ENCODE peak calls at places on chromosomes 13 and 19, in five cellular contexts. W is K562, F is SK-N-SH, B is GM12878, N is HepG2. D is an unnamed sample. For H3K36me3, the result is how much of the 10 kb centered on the place peaks cover.

GRCh38 chr19:31562916-31563626 is 213.8 kb upstream of the TSHZ3 start:
- DNase-seq in W (no peak), F (no peak), B (no peak), N (no peak), D (no peak)

GRCh38 chr19:37932985-37933953 is 26.3 kb downstream of the SIPA1L3 start:
- DNase-seq in W (no peak), F (peak), B (no peak), N (peak), D (no peak)

GRCh38 chr13:111338841-111339240 is 18.4 kb downstream of the TEX29 start:
- DNase-seq in W (no peak), F (no peak), B (no peak), N (no peak), D (no peak)

GRCh38 chr19:20660473-20660872 is 898 bp downstream of the ZNF626 start:
- DNase-seq in W (peak), F (peak), B (no peak), N (no peak), D (no peak)

GRCh38 chr13:30744056-30744684 is 8.8 kb downstream of the ALOX5AP start:
- DNase-seq in W (peak), F (no peak), B (peak), N (peak), D (peak)

GRCh38 chr19:989381-990081 is 5.4 kb downstream of the WDR18 start:
- DNase-seq in W (no peak), F (no peak), B (no peak), N (no peak), D (no peak)

GRCh38 chr19:2986951-2987491 is 9.7 kb downstream of the TLE6 start:
- DNase-seq in W (no peak), F (peak), B (no peak), N (no peak), D (no peak)

GRCh38 chr19:13215572-13216380 is 65.6 kb downstream of the IER2 start:
- DNase-seq in W (no peak), F (no peak), B (peak), N (peak), D (no peak)

GRCh38 chr19:48569814-48570213 is 17.8 kb downstream of the SULT2B1 start:
- DNase-seq in W (no peak), F (no peak), B (no peak), N (no peak), D (no peak)

GRCh38 chr13:50426932-50427331 is 411.7 kb downstream of the KCNRG start:
- DNase-seq in W (no peak), F (no peak), B (no peak), N (no peak), D (no peak)

GRCh38 chr13:50424993-50425392 is 409.7 kb downstream of the KCNRG start:
- DNase-seq in W (no peak), F (no peak), B (no peak), N (no peak), D (no peak)

GRCh38 chr13:50422181-50423148 is 407.2 kb downstream of the KCNRG start:
- DNase-seq in W (peak), F (no peak), B (no peak), N (no peak), D (no peak)

GRCh38 chr13:50428183-50428877 is 413.1 kb downstream of the KCNRG start:
- DNase-seq in W (no peak), F (no peak), B (no peak), N (no peak), D (no peak)

DNA sequence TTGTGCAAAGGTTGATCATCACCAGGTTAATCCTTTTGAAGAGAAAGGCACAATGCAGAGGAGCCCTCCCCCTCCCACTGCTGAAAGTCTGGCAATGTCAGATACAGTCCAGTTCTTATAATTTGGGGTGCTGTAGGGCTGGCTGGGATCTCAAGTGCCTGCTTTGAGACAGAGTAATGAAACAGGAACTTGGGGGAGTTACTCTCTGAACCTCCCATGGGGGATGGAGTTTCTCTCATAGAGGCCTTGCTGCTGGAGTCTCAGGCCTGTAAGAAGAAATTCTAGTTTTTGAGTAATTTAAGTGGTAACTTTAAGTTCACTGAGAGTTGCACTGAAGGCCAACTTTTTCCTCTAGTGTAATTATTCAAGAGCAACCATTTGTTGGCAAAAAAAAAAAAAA is 410.5 kb downstream of the KCNRG start:
- DNase-seq in W (peak), F (no peak), B (no peak), N (no peak), D (no peak)
- TF ChIP-seq REST in W (no peak), F (no peak), B (no peak), N (no peak), D (no peak)

GRCh38 chr13:99295488-99296252 is 11.5 kb downstream of the GPR183 start:
- DNase-seq in W (no peak), F (no peak), B (no peak), N (no peak), D (no peak)

GRCh38 chr13:99296270-99296865 is 10.8 kb downstream of the GPR183 start:
- DNase-seq in W (no peak), F (no peak), B (no peak), N (no peak), D (no peak)

GRCh38 chr13:99299545-99300341 is 7.5 kb downstream of the GPR183 start:
- DNase-seq in W (no peak), F (no peak), B (no peak), N (no peak), D (no peak)

GRCh38 chr13:99297330-99297729 is 9.9 kb downstream of the GPR183 start:
- DNase-seq in W (no peak), F (no peak), B (no peak), N (no peak), D (no peak)

GRCh38 chr13:99298056-99298455 is 9.1 kb downstream of the GPR183 start:
- DNase-seq in W (no peak), F (no peak), B (no peak), N (no peak), D (no peak)
- H3K36me3 ChIP-seq in W (under half), F (under half), B (under half), N (under half), D (under half)

GRCh38 chr19:5827891-5828660 is 11.4 kb downstream of the FUT6 start:
- DNase-seq in W (peak), F (peak), B (peak), N (peak), D (peak)

GRCh38 chr19:5832049-5832448 is 7.5 kb downstream of the FUT6 start:
- DNase-seq in W (no peak), F (peak), B (no peak), N (no peak), D (no peak)

GRCh38 chr19:5831152-5831551 is 8.3 kb downstream of the FUT6 start:
- DNase-seq in W (no peak), F (no peak), B (no peak), N (no peak), D (no peak)

GRCh38 chr19:5828661-5829566 is 10.6 kb downstream of the FUT6 start:
- DNase-seq in W (no peak), F (peak), B (no peak), N (no peak), D (no peak)

DNA sequence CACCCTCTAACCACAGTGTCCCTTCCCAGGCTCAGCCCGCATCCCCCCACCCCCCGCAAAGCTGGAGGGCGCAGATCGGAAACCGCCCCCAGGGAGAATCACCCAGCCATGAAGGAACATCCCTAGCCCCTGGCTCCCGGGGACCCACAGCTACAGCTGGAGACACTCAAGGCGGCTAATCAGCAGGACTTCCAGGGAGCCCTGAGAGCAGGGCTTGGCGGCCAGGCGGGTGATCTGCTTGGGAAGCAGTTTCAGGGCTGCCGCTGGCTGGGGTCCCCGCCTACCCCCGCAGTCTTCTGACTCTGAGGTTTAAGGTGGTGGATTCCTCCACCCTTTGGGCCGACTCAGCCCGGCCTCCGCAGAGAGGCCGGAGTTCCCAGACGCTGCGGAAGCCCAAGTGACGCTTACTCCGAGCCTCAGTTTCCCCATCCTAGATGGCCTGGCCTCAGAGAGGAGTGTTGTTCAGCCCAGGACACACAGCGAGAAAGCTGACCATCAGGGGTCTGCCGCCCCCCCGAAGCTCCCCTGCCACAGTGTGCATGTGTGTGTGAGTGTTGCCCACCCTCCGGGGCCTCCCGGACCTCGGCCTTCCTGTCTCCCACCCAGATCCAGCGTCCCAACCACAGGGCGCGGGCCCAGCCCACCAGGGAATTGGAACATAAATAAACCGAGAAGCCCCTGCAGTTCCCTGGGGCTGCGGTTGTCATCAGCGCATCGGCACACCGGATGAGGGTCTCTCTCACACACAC is 9.8 kb downstream of the FUT6 start:
- DNase-seq in W (no peak), F (no peak), B (no peak), N (no peak), D (no peak)
- TF ChIP-seq YY1 in W (no peak), F (no peak), B (no peak), N (no peak), D (no peak)

DNA sequence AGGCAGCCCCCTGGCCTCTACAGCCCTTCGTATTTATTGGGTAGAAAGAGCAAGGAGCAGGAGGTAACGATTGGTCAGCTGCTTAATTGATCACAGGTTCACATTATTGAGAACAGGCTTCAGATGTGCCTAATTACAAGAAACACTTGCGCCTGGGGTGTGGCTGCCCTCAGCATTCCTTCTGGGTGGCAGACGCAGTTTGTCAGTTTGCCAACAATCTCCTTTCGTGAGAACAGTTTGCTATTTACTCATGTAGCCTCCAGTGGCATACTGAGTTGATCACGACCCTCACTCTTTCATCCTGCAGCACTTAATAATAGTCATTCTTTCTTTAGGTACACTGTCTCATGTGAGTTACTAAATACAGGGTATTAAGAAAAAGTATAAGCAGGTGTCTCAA is 985.6 kb downstream of the SLITRK5 start:
- DNase-seq in W (no peak), F (no peak), B (no peak), N (no peak), D (no peak)
- TF ChIP-seq REST in W (no peak), F (no peak), B (no peak), N (no peak), D (no peak)

GRCh38 chr13:47955836-47956235 is 45.2 kb downstream of the SUCLA2 start:
- DNase-seq in W (no peak), F (no peak), B (no peak), N (no peak), D (no peak)
- H3K36me3 ChIP-seq in W (under half), F (half or more), B (under half), N (half or more), D (under half)

DNA sequence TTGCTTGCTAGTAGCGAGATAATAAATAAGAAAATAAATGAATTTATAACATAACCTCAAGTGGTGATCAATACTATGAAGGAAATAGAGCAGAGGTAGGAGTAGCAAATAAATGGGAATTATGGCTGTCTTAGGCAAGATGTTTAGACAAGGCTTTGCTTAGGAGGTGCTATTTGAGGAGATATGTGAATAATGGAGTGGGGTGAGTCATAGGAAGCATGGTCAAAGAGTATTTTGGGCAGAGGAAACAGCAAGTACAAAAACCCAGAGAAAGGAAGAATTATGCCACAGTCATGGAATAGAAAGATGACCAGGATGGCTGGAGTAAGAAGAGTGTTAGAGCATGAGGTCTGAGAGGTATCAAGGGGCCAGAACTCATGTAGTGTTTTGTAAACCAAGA is 33.5 kb upstream of the LPAR6 start:
- DNase-seq in W (no peak), F (no peak), B (no peak), N (no peak), D (no peak)
- TF ChIP-seq YY1 in W (no peak), F (no peak), B (no peak), N (no peak), D (no peak)

GRCh38 chr13:20460744-20461143 is 64.9 kb downstream of the CRYL1 start:
- DNase-seq in W (no peak), F (no peak), B (no peak), N (no peak), D (no peak)
- TF ChIP-seq REST in W (no peak), F (no peak), B (no peak), N (no peak), D (no peak)

DNA sequence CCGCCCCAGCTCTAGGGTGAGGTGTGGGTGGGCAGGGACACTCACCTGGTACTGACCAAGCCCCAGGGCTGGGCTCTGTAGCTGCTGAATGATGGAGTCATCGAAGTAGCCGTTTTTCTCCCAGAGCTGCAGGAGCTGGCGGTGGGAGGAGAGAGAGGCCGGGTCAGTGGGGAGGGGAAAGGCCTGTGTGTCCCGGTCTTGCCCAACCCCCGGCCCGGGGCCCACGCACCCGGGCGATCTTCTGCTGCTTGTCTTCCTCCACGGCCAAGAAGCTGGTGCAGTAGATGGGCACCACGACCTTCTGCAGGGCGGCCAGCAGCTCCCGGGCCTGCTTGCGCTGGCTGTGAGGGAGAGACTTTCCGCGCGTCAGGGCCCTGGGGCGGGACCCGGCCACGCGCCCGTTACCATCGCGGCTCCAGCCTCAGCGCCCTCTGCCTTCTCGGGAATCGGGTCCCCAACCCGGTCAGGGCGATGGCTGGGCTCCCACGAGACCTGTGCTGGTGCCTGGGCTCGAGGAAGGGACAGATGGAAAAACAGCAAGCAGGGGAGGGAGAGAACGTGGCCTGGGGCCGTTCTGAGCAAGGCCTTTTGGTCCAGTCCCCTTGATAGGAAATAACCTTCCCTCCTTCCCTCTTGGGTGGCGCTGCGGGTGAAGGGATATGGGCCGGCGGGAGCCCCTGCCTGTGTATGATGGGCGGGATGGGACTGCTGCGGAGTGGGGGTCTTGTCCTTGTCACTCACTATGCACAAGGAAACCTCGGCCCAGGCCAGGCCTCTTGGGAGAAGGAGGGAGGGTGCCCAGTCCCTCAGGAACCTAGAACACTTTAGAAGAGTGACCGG is 11.5 kb downstream of the CHERP start:
- DNase-seq in W (no peak), F (no peak), B (no peak), N (no peak), D (no peak)
- H3K36me3 ChIP-seq in W (half or more), F (under half), B (half or more), N (half or more), D (half or more)

DNA sequence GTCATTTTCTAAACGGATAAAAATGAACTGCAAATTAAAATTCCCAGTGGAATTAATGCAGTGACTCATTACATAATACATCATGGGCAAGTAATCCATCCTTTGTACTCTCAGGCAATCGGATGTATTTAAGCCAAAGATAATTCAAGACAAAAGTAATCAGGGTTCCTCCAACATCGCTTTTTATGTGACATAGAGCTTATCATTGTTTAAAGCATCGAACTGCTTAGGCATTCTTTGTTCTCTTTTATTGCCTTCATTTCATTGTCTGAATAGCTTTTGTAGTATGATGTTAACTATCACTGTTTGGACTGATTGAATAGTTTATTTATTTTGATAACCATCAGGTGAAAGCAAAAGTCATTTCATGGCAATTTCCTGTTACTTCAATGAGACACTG is 209.4 kb downstream of the ITGBL1 start:
- DNase-seq in W (no peak), F (no peak), B (no peak), N (no peak), D (no peak)
- TF ChIP-seq YY1 in W (no peak), F (no peak), B (no peak), N (no peak), D (no peak)